ENCODE peak calls at places on chromosomes 5 and 9, in four cellular contexts. Q is GM23248, Z is fibroblast of lung, H is PC-3. C is an unnamed sample.

GRCh38 chr9:114930063-114930812 is at the start of gene TNFSF8:
- DNase-seq in Q (no peak), Z (no peak), H (no peak), C (no peak)

GRCh38 chr9:22052376-22052945 is 43.4 kb upstream of the CDKN2B start:
- DNase-seq in Q (peak; percentile 88), Z (peak; percentile 94), H (peak; percentile 98), C (peak; percentile 100)

GRCh38 chr9:123368481-123369153 is 12.6 kb downstream of the CRB2 start:
- DNase-seq in Q (no peak), Z (no peak), H (no peak), C (no peak)

GRCh38 chr9:86978986-86979385 is 31.7 kb upstream of the GAS1 start:
- DNase-seq in Q (no peak), Z (peak; percentile 84), H (no peak), C (peak; percentile 11)

GRCh38 chr5:168658394-168658793 is 79.2 kb upstream of the PANK3 start:
- DNase-seq in Q (no peak), Z (no peak), H (no peak), C (no peak)

GRCh38 chr9:107749787-107750444 is 260.3 kb upstream of the KLF4 start:
- DNase-seq in Q (peak; percentile 97), Z (peak; percentile 97), H (peak; percentile 84), C (peak; percentile 93)

GRCh38 chr5:31854625-31855526 is 215.9 kb downstream of the PDZD2 start:
- DNase-seq in Q (peak; percentile 18), Z (peak; percentile 21), H (peak; percentile 79), C (peak; percentile 47)

GRCh38 chr5:139180850-139181785 is 17.1 kb downstream of the SIL1 start:
- DNase-seq in Q (peak; percentile 64), Z (peak; percentile 41), H (no peak), C (peak; percentile 53)

GRCh38 chr5:129271309-129271708 is 176.8 kb downstream of the ISOC1 start:
- DNase-seq in Q (no peak), Z (no peak), H (peak; percentile 49), C (no peak)

GRCh38 chr9:4497855-4498254 is 7.6 kb downstream of the SLC1A1 start:
- DNase-seq in Q (peak; percentile 82), Z (no peak), H (peak; percentile 59), C (peak; percentile 58)

GRCh38 chr5:169344629-169345028 is 43.7 kb upstream of the SLIT3 start:
- DNase-seq in Q (peak; percentile 44), Z (no peak), H (no peak), C (peak; percentile 29)

GRCh38 chr5:139138790-139139189 is 59.4 kb downstream of the SIL1 start:
- DNase-seq in Q (peak; percentile 67), Z (peak; percentile 45), H (peak; percentile 69), C (peak; percentile 61)

GRCh38 chr9:101458955-101459631 is 23.5 kb upstream of the ALDOB start:
- DNase-seq in Q (peak; percentile 80), Z (peak; percentile 87), H (peak; percentile 71), C (peak; percentile 54)

GRCh38 chr5:130520211-130520610 is 615.9 kb downstream of the CHSY3 start:
- DNase-seq in Q (no peak), Z (no peak), H (peak; percentile 66), C (peak; percentile 58)

GRCh38 chr5:130514984-130515690 is 610.9 kb downstream of the CHSY3 start:
- DNase-seq in Q (peak; percentile 30), Z (peak; percentile 65), H (peak; percentile 95), C (peak; percentile 93)
- H3K4me3 ChIP-seq in Q (no peak overlapping the region), Z (no peak overlapping the region), H (no peak overlapping the region), C (no peak overlapping the region)

GRCh38 chr5:56670916-56671315 is 144.4 kb upstream of the MAP3K1 start:
- DNase-seq in Q (no peak), Z (peak; percentile 11), H (peak; percentile 75), C (no peak)
- H3K4me2 ChIP-seq in Q (no peak overlapping the region), Z (no peak overlapping the region), H (peak overlapping the region; percentile 67), C (no peak overlapping the region)

GRCh38 chr5:112635276-112635675 is 102.4 kb upstream of the APC start:
- DNase-seq in Q (no peak), Z (no peak), H (peak; percentile 19), C (no peak)

GRCh38 chr5:112635771-112636170 is 101.9 kb upstream of the APC start:
- DNase-seq in Q (no peak), Z (no peak), H (no peak), C (no peak)

GRCh38 chr5:112636288-112636731 is 101.4 kb upstream of the APC start:
- DNase-seq in Q (no peak), Z (no peak), H (peak; percentile 37), C (no peak)

GRCh38 chr5:112634796-112635195 is 102.9 kb upstream of the APC start:
- DNase-seq in Q (no peak), Z (no peak), H (no peak), C (no peak)

GRCh38 chr5:112634166-112634565 is 103.5 kb upstream of the APC start:
- DNase-seq in Q (no peak), Z (peak; percentile 10), H (no peak), C (no peak)
- H3K4me3 ChIP-seq in Q (no peak overlapping the region), Z (no peak overlapping the region), H (no peak overlapping the region), C (no peak overlapping the region)

GRCh38 chr9:82397534-82397933 is 409.0 kb downstream of the SPATA31D1 start:
- DNase-seq in Q (no peak), Z (no peak), H (no peak), C (no peak)
- H3K4me2 ChIP-seq in Q (no peak overlapping the region), Z (no peak overlapping the region), H (no peak overlapping the region), C (no peak overlapping the region)

GRCh38 chr5:176875783-176876505 is 23.2 kb downstream of the HK3 start:
- DNase-seq in Q (no peak), Z (no peak), H (no peak), C (no peak)

GRCh38 chr5:176878906-176879662 is 20.1 kb downstream of the HK3 start:
- DNase-seq in Q (no peak), Z (no peak), H (no peak), C (no peak)

GRCh38 chr5:176878463-176878862 is 20.7 kb downstream of the HK3 start:
- DNase-seq in Q (no peak), Z (no peak), H (no peak), C (no peak)

GRCh38 chr5:176876506-176877431 is 22.4 kb downstream of the HK3 start:
- DNase-seq in Q (no peak), Z (no peak), H (no peak), C (no peak)

DNA sequence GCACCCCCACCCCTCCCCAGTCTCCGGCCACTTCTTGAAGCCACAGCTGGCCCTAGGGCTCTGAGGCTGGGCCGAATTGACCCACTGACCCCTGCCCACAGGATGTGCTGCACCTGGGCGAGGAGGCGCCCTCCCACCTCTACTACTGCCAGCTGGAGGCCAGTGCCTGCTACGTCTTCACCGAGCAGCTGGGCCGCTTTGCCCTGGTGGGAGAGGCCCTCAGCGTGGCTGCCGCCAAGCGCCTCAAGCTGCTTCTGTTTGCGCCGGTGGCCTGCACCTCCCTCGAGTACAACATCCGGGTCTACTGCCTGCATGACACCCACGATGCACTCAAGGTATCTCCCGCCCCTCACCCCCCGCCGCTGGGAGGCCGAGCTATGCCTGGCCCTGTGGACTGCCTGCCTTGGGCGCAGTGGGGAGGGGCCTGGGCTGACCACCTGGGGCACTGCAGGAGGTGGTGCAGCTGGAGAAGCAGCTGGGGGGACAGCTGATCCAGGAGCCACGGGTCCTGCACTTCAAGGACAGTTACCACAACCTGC is 21.3 kb downstream of the HK3 start:
- DNase-seq in Q (no peak), Z (no peak), H (no peak), C (no peak)
- H3K4me3 ChIP-seq in Q (no peak overlapping the region), Z (no peak overlapping the region), H (no peak overlapping the region), C (no peak overlapping the region)

GRCh38 chr9:136655244-136656225 is 7.2 kb upstream of the EGFL7 start:
- DNase-seq in Q (no peak), Z (no peak), H (no peak), C (no peak)
- H3K4me2 ChIP-seq in Q (no peak overlapping the region), Z (no peak overlapping the region), H (peak overlapping the region; percentile 37), C (peak overlapping the region; percentile 36)

DNA sequence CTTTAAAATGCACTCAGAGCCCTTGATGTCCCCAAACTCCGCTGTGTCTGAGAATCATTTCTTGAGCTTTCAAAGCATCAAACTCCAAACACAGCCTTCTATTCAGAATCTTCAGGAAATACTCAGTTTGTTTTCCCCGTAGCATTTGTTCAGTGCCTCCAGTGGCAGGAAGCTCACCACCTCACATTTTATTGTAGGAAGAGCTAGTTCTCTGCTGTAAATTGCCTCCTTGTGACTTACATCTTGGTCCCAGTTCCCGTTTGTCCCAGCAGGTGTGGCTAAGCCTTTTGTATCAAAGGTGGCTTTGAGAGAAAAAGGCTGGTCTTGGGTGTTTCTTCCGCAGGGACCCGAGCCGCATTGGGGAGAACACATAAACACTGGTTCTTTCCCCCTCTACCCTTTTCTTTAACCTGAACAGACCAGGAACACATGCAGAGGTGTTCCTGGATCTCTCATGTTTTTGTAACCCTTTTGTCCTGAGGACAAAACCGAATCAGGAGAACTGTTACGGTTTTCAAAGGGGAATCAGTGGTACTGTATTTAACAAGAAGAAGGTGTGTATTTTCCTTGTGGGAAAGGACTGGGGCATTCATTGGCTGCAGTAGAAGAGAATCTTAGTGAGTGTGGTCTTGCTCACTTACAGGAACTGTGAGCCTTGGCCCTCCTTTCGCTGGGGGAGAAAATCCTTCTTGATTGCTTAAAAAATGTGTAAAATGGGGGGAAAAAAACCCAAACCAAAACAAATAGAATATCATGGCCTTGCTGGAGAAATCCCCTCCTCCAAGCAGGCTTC is 1.9 kb downstream of the OSMR start:
- DNase-seq in Q (peak; percentile 53), Z (no peak), H (peak; percentile 41), C (peak; percentile 64)
- H3K4me3 ChIP-seq in Q (peak overlapping the region; percentile 90), Z (peak overlapping the region; percentile 82), H (peak overlapping the region; percentile 89), C (peak overlapping the region; percentile 95)